ENCODE peak calls at places on chromosomes 12 and 14, in eight cellular contexts. H is SK-N-SH, I is cardiac muscle cell, S is OCI-LY7, J is transverse colon, X is gastrocnemius medialis, U is AG04450, E is AG09309. K is an unnamed sample.
A peak's percentile ranks its signal among the peaks of the same experiment; 100 is the strongest.

GRCh38 chr12:50979369-50980052 is 27.2 kb downstream of the HIGD1C start:
- DNase-seq in S (no peak), J (no peak), E (no peak), H (no peak), U (no peak), I (no peak), X (no peak), K (no peak)

GRCh38 chr12:54357802-54358619 is 6.3 kb downstream of the GPR84 start:
- DNase-seq in S (peak; percentile 64), E (no peak), U (no peak), H (no peak), I (no peak), J (peak; percentile 32), X (no peak), K (no peak)

GRCh38 chr14:54691525-54692260 is 124.8 kb downstream of the SAMD4A start:
- DNase-seq in U (no peak), S (peak; percentile 40), J (peak; percentile 80), I (peak; percentile 85), E (no peak), H (peak; percentile 62), X (peak; percentile 63), K (peak; percentile 74)

GRCh38 chr14:60981626-60982455 is 796 bp downstream of the SLC38A6 start:
- DNase-seq in J (no peak), I (peak; percentile 22), E (peak; percentile 80), S (no peak), X (no peak), H (peak; percentile 11), U (peak; percentile 70), K (peak; percentile 69)

GRCh38 chr14:32303865-32304264 is 25.2 kb upstream of the AKAP6 start:
- DNase-seq in X (no peak), U (no peak), H (no peak), I (peak; percentile 43), S (no peak), E (no peak), J (no peak), K (no peak)

GRCh38 chr14:80850197-80850814 is 91.2 kb downstream of the CEP128 start:
- DNase-seq in X (no peak), S (peak; percentile 41), H (peak; percentile 5), I (peak; percentile 33), J (no peak), E (peak; percentile 7), U (peak; percentile 20), K (peak; percentile 61)

GRCh38 chr12:58942345-58942744 is 22.0 kb upstream of the LRIG3 start:
- DNase-seq in H (no peak), U (no peak), J (no peak), S (no peak), I (no peak), E (no peak), X (no peak), K (no peak)

GRCh38 chr12:5442251-5443006 is 10.5 kb downstream of the NTF3 start:
- DNase-seq in U (no peak), E (peak; percentile 46), H (peak; percentile 55), J (no peak), X (peak; percentile 28), S (peak; percentile 42), I (peak; percentile 62), K (peak; percentile 58)

GRCh38 chr12:176321-177181 is 37.4 kb downstream of the SLC6A12 start:
- DNase-seq in H (peak; percentile 75), X (no peak), J (peak; percentile 75), U (peak; percentile 16), I (peak; percentile 49), E (no peak), S (no peak), K (no peak)

GRCh38 chr14:58428011-58428807 is 690 bp downstream of the KIAA0586 start:
- DNase-seq in J (peak; percentile 12), H (peak; percentile 35), U (no peak), X (no peak), E (peak; percentile 8), S (peak; percentile 62), I (peak; percentile 26), K (peak; percentile 72)

GRCh38 chr12:65306603-65307501 is 28.4 kb downstream of the MSRB3 start:
- DNase-seq in H (peak; percentile 57), S (peak; percentile 27), X (no peak), E (no peak), J (peak; percentile 48), I (peak; percentile 84), U (peak; percentile 39), K (peak; percentile 69)

GRCh38 chr14:55802986-55803431 is 223.0 kb downstream of the KTN1 start:
- DNase-seq in U (no peak), E (no peak), X (no peak), S (no peak), H (no peak), J (no peak), I (no peak), K (no peak)

GRCh38 chr14:105489607-105490317 is 1.3 kb upstream of the TEDC1 start:
- DNase-seq in E (peak; percentile 27), S (peak; percentile 88), X (peak; percentile 70), J (peak; percentile 93), I (peak; percentile 90), U (peak; percentile 24), H (peak; percentile 79), K (peak; percentile 86)
- TF ChIP-seq CTCF in E (peak; percentile 76), S (peak; percentile 79), X (peak; percentile 56), J (peak; percentile 56), I (peak; percentile 69), U (peak; percentile 67), H (peak; percentile 70), K (peak; percentile 78)

GRCh38 chr12:132066345-132066685 is 77.8 kb downstream of the DDX51 start:
- DNase-seq in E (no peak), H (no peak), S (peak; percentile 66), U (no peak), X (no peak), J (peak; percentile 33), I (no peak), K (no peak)
- H3K4me3 ChIP-seq in E (no peak overlapping the region), H (no peak overlapping the region), S (peak overlapping the region; percentile 1), U (no peak overlapping the region), X (no peak overlapping the region), J (no peak overlapping the region), I (no peak overlapping the region), K (no peak overlapping the region)

DNA sequence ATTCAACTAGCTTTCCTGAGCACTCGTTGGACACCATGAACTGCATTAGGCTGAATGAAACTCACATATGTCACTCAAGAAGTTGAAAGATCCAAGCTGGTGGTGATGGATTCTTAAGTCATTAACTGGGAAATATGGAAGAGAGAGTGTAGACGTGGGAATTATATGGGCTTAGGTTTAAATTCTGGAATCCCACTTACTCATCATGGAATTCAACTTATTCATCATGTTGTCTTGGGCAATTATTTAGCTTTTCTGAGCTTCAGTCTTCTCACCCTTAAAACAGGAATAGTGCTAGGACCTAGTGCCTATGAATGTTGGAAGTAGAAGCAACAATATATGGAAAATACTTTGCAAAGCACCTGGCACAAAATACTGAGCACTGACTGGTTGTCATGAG is 292.4 kb upstream of the TBX3 start:
- DNase-seq in E (no peak), X (no peak), I (no peak), J (no peak), S (no peak), H (no peak), U (no peak), K (no peak)
- TF ChIP-seq CTCF in E (no peak), X (no peak), I (no peak), J (no peak), S (no peak), H (no peak), U (no peak), K (no peak)

GRCh38 chr12:53105712-53106439 is 2.6 kb downstream of the SOAT2 start:
- DNase-seq in H (no peak), U (no peak), S (no peak), X (no peak), E (no peak), I (no peak), J (no peak), K (no peak)

GRCh38 chr12:53102883-53103807 is at the start of gene SOAT2:
- DNase-seq in S (peak; percentile 79), J (no peak), X (no peak), U (no peak), H (no peak), I (peak; percentile 31), E (no peak), K (no peak)

GRCh38 chr12:53105256-53105655 is 2.0 kb downstream of the SOAT2 start:
- DNase-seq in S (no peak), H (no peak), I (no peak), X (no peak), E (no peak), J (no peak), U (no peak), K (no peak)

GRCh38 chr12:53101931-53102781 is 1.1 kb upstream of the SOAT2 start:
- DNase-seq in H (no peak), U (no peak), X (no peak), J (no peak), I (no peak), E (no peak), S (no peak), K (no peak)

GRCh38 chr12:53103860-53104305 is 597 bp downstream of the SOAT2 start:
- DNase-seq in X (no peak), J (peak; percentile 18), H (no peak), U (no peak), S (peak; percentile 72), E (no peak), I (no peak), K (no peak)
- H3K4me3 ChIP-seq in X (no peak overlapping the region), J (no peak overlapping the region), H (no peak overlapping the region), U (no peak overlapping the region), S (peak overlapping the region; percentile 29), E (no peak overlapping the region), I (no peak overlapping the region), K (no peak overlapping the region)

GRCh38 chr12:23356440-23356839 is 593.0 kb downstream of the SOX5 start:
- DNase-seq in I (no peak), U (no peak), X (no peak), S (no peak), H (no peak), E (no peak), J (no peak), K (no peak)

GRCh38 chr12:23359975-23360638 is 589.4 kb downstream of the SOX5 start:
- DNase-seq in U (no peak), X (no peak), I (no peak), J (no peak), S (no peak), E (no peak), H (no peak), K (no peak)

GRCh38 chr12:23356927-23357708 is 592.4 kb downstream of the SOX5 start:
- DNase-seq in U (no peak), H (no peak), E (no peak), S (no peak), J (no peak), X (no peak), I (no peak), K (no peak)

DNA sequence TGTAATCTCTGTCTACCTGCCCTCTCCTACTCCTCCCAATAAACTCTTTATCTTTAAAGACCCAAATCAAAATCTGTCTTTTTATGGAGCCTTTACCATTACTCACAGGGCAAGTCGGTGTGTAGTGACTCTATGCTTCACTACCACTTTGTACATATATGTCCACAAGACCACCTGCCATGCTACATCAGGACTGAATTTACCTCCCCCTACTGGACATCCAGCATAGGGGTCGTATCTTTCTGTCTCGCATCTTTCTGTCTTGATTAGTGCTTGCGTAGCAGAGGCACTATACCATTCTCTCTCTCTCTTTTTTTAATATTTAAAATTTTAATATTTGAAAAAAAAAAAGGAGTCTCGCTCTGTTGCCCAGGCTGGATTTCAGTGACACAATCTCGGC is 587.5 kb downstream of the SOX5 start:
- DNase-seq in I (no peak), E (no peak), X (no peak), U (no peak), H (no peak), S (no peak), J (no peak), K (no peak)
- TF ChIP-seq CTCF in I (no peak), E (no peak), X (no peak), U (peak; percentile 1), H (no peak), S (peak; percentile 23), J (no peak), K (no peak)